ENCODE peak calls at places on chromosomes 3 and 15, in five cellular contexts. D is T-helper 2 cell; P is EL; F is effector memory CD4-positive, alpha-beta T cell; S is dermis blood vessel endothelial cell. R is an unnamed sample.

GRCh38 chr15:100651253-100651652 is 48.9 kb downstream of the ASB7 start:
- DNase-seq in P (peak), F (no peak), S (no peak), D (no peak), R (no peak)

GRCh38 chr15:90095521-90095959 is 6.7 kb downstream of the IDH2 start:
- DNase-seq in F (no peak), P (no peak), S (no peak), D (no peak), R (peak)

GRCh38 chr3:14351617-14352001 is 50.8 kb upstream of the SLC6A6 start:
- DNase-seq in S (no peak), D (no peak), F (no peak), P (no peak), R (no peak)

GRCh38 chr3:106631378-106632083 is 745.7 kb upstream of the CCDC54 start:
- DNase-seq in S (no peak), F (no peak), D (no peak), P (no peak), R (no peak)

GRCh38 chr3:155304394-155304793 is 10.9 kb upstream of the STRIT1 start:
- DNase-seq in P (no peak), D (no peak), F (no peak), S (no peak), R (no peak)

GRCh38 chr3:17583530-17583929 is 158.9 kb downstream of the TBC1D5 start:
- DNase-seq in D (no peak), P (no peak), F (no peak), S (no peak), R (no peak)

GRCh38 chr3:64303401-64303800 is 78.1 kb upstream of the PRICKLE2 start:
- DNase-seq in P (no peak), S (no peak), F (no peak), D (no peak), R (no peak)

GRCh38 chr3:72549819-72550581 is 298.2 kb downstream of the SHQ1 start:
- DNase-seq in F (no peak), P (peak), S (no peak), D (no peak), R (peak)

GRCh38 chr15:99762288-99762687 is 29.1 kb upstream of the LYSMD4 start:
- DNase-seq in P (peak), F (no peak), S (no peak), D (no peak), R (no peak)

GRCh38 chr3:71680588-71680987 is 44.6 kb downstream of the EIF4E3 start:
- DNase-seq in F (no peak), P (peak), D (no peak), S (no peak), R (no peak)

GRCh38 chr15:73382131-73382530 is 13.4 kb upstream of the HCN4 start:
- DNase-seq in D (no peak), F (no peak), P (no peak), S (no peak), R (no peak)

GRCh38 chr3:107217161-107217560 is 160.1 kb upstream of the CCDC54 start:
- DNase-seq in F (no peak), P (peak), D (no peak), S (no peak), R (no peak)

GRCh38 chr3:42090973-42091731 is at the start of gene TRAK1:
- DNase-seq in S (no peak), F (no peak), P (peak), D (no peak), R (no peak)

GRCh38 chr15:85764649-85765277 is 30.0 kb downstream of the KLHL25 start:
- DNase-seq in D (no peak), S (peak), P (peak), F (no peak), R (no peak)

GRCh38 chr3:71069797-71070196 is 513.7 kb downstream of the FOXP1 start:
- DNase-seq in D (no peak), S (peak), F (peak), P (no peak), R (peak)

GRCh38 chr3:40249168-40249567 is 60.3 kb upstream of the EIF1B start:
- DNase-seq in P (no peak), F (no peak), D (no peak), S (no peak), R (no peak)

GRCh38 chr3:11757929-11758328 is 88.8 kb downstream of the TAMM41 start:
- DNase-seq in D (no peak), P (no peak), F (no peak), S (no peak), R (no peak)

GRCh38 chr15:57015897-57016296 is 97.5 kb downstream of the TCF12 start:
- DNase-seq in F (no peak), P (no peak), D (no peak), S (no peak), R (no peak)

GRCh38 chr15:76575177-76576078 is 238.9 kb downstream of the ISL2 start:
- DNase-seq in F (no peak), P (no peak), D (no peak), S (no peak), R (no peak)

GRCh38 chr3:55296781-55297180 is 190.3 kb downstream of the WNT5A start:
- DNase-seq in D (no peak), S (no peak), P (no peak), F (no peak), R (no peak)

GRCh38 chr3:104629038-104629437 is 737.7 kb upstream of the ALCAM start:
- DNase-seq in S (peak), P (peak), D (no peak), F (no peak), R (no peak)

GRCh38 chr15:63553388-63553791 is 43.8 kb upstream of the FBXL22 start:
- DNase-seq in S (peak), D (no peak), F (no peak), P (peak), R (peak)

GRCh38 chr15:75182187-75183131 is 19.2 kb upstream of the C15orf39 start:
- DNase-seq in D (no peak), S (no peak), P (no peak), F (no peak), R (no peak)

GRCh38 chr3:8658326-8659212 is 14.0 kb upstream of the SSUH2 start:
- DNase-seq in S (peak), D (no peak), P (no peak), F (no peak), R (no peak)

GRCh38 chr3:116153174-116153573 is 292.1 kb downstream of the LSAMP start:
- DNase-seq in S (no peak), P (peak), F (no peak), D (no peak), R (no peak)

GRCh38 chr15:94563455-94563854 is 332.1 kb downstream of the MCTP2 start:
- DNase-seq in D (no peak), P (no peak), S (no peak), F (no peak), R (no peak)

GRCh38 chr3:64073362-64073761 is 50.1 kb upstream of the PSMD6 start:
- DNase-seq in D (no peak), S (no peak), F (no peak), P (no peak), R (no peak)